ENCODE peak calls at places on chromosomes 7 and 10, in nine cellular contexts. One of them, this sample, is unnamed.

GRCh38 chr10:71081229-71081560 is 131.2 kb upstream of the UNC5B start:
- DNase-seq in body of pancreas: no peak
- DNase-seq in GM23338: no peak
- DNase-seq in vagina: peak; percentile 49
- DNase-seq in upper lobe of right lung: no peak
- DNase-seq in AG04450: no peak
- DNase-seq in psoas muscle: no peak
- DNase-seq in lower leg skin: peak; percentile 53
- DNase-seq in astrocyte: no peak
- DNase-seq in this sample: no peak

GRCh38 chr10:128180843-128181242 is 54.6 kb upstream of the MKI67 start:
- DNase-seq in vagina: no peak
- DNase-seq in body of pancreas: no peak
- DNase-seq in astrocyte: no peak
- DNase-seq in GM23338: no peak
- DNase-seq in upper lobe of right lung: no peak
- DNase-seq in psoas muscle: no peak
- DNase-seq in AG04450: no peak
- DNase-seq in lower leg skin: peak; percentile 26
- DNase-seq in this sample: no peak

GRCh38 chr7:72038022-72038732 is 374.0 kb downstream of the CALN1 start:
- DNase-seq in astrocyte: no peak
- DNase-seq in vagina: no peak
- DNase-seq in upper lobe of right lung: no peak
- DNase-seq in psoas muscle: no peak
- DNase-seq in GM23338: no peak
- DNase-seq in body of pancreas: no peak
- DNase-seq in AG04450: no peak
- DNase-seq in lower leg skin: peak; percentile 36
- DNase-seq in this sample: no peak

GRCh38 chr7:47669178-47669878 is 87.4 kb upstream of the TNS3 start:
- DNase-seq in psoas muscle: peak; percentile 84
- DNase-seq in astrocyte: peak; percentile 96
- DNase-seq in body of pancreas: peak; percentile 86
- DNase-seq in vagina: no peak
- DNase-seq in upper lobe of right lung: peak; percentile 82
- DNase-seq in AG04450: peak; percentile 75
- DNase-seq in GM23338: no peak
- DNase-seq in lower leg skin: peak; percentile 95
- DNase-seq in this sample: peak; percentile 95

GRCh38 chr10:24513155-24513554 is 210.5 kb downstream of the ARHGAP21 start:
- DNase-seq in vagina: no peak
- DNase-seq in GM23338: peak; percentile 73
- DNase-seq in body of pancreas: no peak
- DNase-seq in psoas muscle: no peak
- DNase-seq in lower leg skin: no peak
- DNase-seq in astrocyte: peak; percentile 13
- DNase-seq in upper lobe of right lung: no peak
- DNase-seq in AG04450: no peak
- DNase-seq in this sample: peak; percentile 15

GRCh38 chr10:84097787-84098353 is 41.4 kb upstream of the GHITM start:
- DNase-seq in body of pancreas: no peak
- DNase-seq in vagina: no peak
- DNase-seq in GM23338: peak; percentile 51
- DNase-seq in lower leg skin: no peak
- DNase-seq in astrocyte: no peak
- DNase-seq in AG04450: no peak
- DNase-seq in psoas muscle: no peak
- DNase-seq in upper lobe of right lung: no peak
- DNase-seq in this sample: no peak

GRCh38 chr7:11328309-11328708 is 354.6 kb downstream of the PHF14 start:
- DNase-seq in astrocyte: peak; percentile 38
- DNase-seq in AG04450: no peak
- DNase-seq in GM23338: peak; percentile 20
- DNase-seq in body of pancreas: no peak
- DNase-seq in psoas muscle: no peak
- DNase-seq in lower leg skin: no peak
- DNase-seq in vagina: no peak
- DNase-seq in upper lobe of right lung: no peak
- DNase-seq in this sample: peak; percentile 58

GRCh38 chr7:110677405-110677804 is 413.5 kb upstream of the LRRN3 start:
- DNase-seq in psoas muscle: no peak
- DNase-seq in upper lobe of right lung: no peak
- DNase-seq in AG04450: no peak
- DNase-seq in GM23338: no peak
- DNase-seq in vagina: no peak
- DNase-seq in lower leg skin: no peak
- DNase-seq in astrocyte: no peak
- DNase-seq in body of pancreas: no peak
- DNase-seq in this sample: no peak

GRCh38 chr10:98265403-98266378 is 2.3 kb downstream of the LOXL4 start:
- DNase-seq in GM23338: no peak
- DNase-seq in AG04450: no peak
- DNase-seq in body of pancreas: no peak
- DNase-seq in upper lobe of right lung: no peak
- DNase-seq in vagina: peak; percentile 79
- DNase-seq in psoas muscle: no peak
- DNase-seq in astrocyte: no peak
- DNase-seq in lower leg skin: peak; percentile 81
- DNase-seq in this sample: no peak

GRCh38 chr10:98267894-98268693 is at the start of gene LOXL4:
- DNase-seq in upper lobe of right lung: no peak
- DNase-seq in lower leg skin: peak; percentile 88
- DNase-seq in psoas muscle: peak; percentile 63
- DNase-seq in astrocyte: no peak
- DNase-seq in body of pancreas: peak; percentile 45
- DNase-seq in AG04450: no peak
- DNase-seq in vagina: no peak
- DNase-seq in GM23338: peak; percentile 45
- DNase-seq in this sample: no peak

GRCh38 chr10:98266647-98267046 is 1.3 kb downstream of the LOXL4 start:
- DNase-seq in lower leg skin: peak; percentile 79
- DNase-seq in vagina: no peak
- DNase-seq in body of pancreas: no peak
- DNase-seq in GM23338: no peak
- DNase-seq in AG04450: no peak
- DNase-seq in psoas muscle: no peak
- DNase-seq in upper lobe of right lung: no peak
- DNase-seq in astrocyte: no peak
- DNase-seq in this sample: no peak

GRCh38 chr10:98268694-98269386 is 846 bp upstream of the LOXL4 start:
- DNase-seq in AG04450: no peak
- DNase-seq in upper lobe of right lung: no peak
- DNase-seq in vagina: no peak
- DNase-seq in astrocyte: no peak
- DNase-seq in GM23338: peak; percentile 47
- DNase-seq in lower leg skin: peak; percentile 74
- DNase-seq in psoas muscle: peak; percentile 42
- DNase-seq in body of pancreas: peak; percentile 58
- DNase-seq in this sample: no peak

GRCh38 chr10:98267069-98267893 is 713 bp downstream of the LOXL4 start:
- DNase-seq in AG04450: no peak
- DNase-seq in vagina: no peak
- DNase-seq in lower leg skin: peak; percentile 79
- DNase-seq in psoas muscle: no peak
- DNase-seq in upper lobe of right lung: no peak
- DNase-seq in astrocyte: no peak
- DNase-seq in body of pancreas: peak; percentile 35
- DNase-seq in GM23338: no peak
- DNase-seq in this sample: no peak
- H3K4me3 ChIP-seq in AG04450: peak overlapping the region; percentile 58
- H3K4me3 ChIP-seq in vagina: peak overlapping the region; percentile 56
- H3K4me3 ChIP-seq in lower leg skin: peak overlapping the region; percentile 22
- H3K4me3 ChIP-seq in psoas muscle: peak overlapping the region; percentile 71
- H3K4me3 ChIP-seq in upper lobe of right lung: peak overlapping the region; percentile 53
- H3K4me3 ChIP-seq in astrocyte: peak overlapping the region; percentile 30
- H3K4me3 ChIP-seq in body of pancreas: no peak overlapping the region
- H3K4me3 ChIP-seq in GM23338: peak overlapping the region; percentile 57
- H3K4me3 ChIP-seq in this sample: peak overlapping the region; percentile 46

DNA sequence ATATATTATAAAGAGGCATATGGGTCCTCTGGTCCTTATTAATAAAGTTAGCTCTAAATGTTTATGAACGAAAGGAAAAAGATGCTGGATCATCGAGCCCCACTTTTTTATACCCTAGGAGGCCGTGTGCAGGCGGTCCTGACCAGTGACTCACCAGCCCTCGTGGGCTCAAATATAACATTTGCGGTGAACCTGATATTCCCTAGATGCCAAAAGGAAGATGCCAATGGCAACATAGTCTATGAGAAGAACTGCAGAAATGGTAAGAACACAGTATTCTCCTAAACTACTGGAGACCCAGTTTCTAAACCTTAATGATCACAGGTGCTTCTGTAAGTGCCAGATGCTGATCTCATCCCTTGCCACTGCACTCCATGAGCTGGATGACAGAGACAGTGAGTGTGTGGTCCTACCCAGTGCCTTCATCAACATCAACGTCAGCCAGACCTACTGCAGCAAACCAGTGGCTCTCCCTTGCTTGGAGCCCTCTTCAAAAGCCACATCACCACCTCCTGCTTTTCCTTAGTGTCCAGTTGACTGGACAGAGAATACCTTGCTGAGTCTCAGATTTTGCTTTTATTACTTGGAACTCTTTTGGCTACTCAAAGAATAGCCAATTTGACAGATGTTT is 7.6 kb downstream of the GPNMB start:
- DNase-seq in body of pancreas: no peak
- DNase-seq in vagina: no peak
- DNase-seq in upper lobe of right lung: no peak
- DNase-seq in lower leg skin: no peak
- DNase-seq in AG04450: no peak
- DNase-seq in GM23338: no peak
- DNase-seq in psoas muscle: no peak
- DNase-seq in astrocyte: peak; percentile 57
- DNase-seq in this sample: peak; percentile 66
- H3K4me3 ChIP-seq in body of pancreas: no peak overlapping the region
- H3K4me3 ChIP-seq in vagina: no peak overlapping the region
- H3K4me3 ChIP-seq in upper lobe of right lung: no peak overlapping the region
- H3K4me3 ChIP-seq in lower leg skin: no peak overlapping the region
- H3K4me3 ChIP-seq in AG04450: no peak overlapping the region
- H3K4me3 ChIP-seq in GM23338: no peak overlapping the region
- H3K4me3 ChIP-seq in psoas muscle: no peak overlapping the region
- H3K4me3 ChIP-seq in astrocyte: no peak overlapping the region
- H3K4me3 ChIP-seq in this sample: no peak overlapping the region

GRCh38 chr7:98281757-98282652 is 519 bp downstream of the BRI3 start:
- DNase-seq in psoas muscle: peak; percentile 62
- DNase-seq in body of pancreas: peak; percentile 60
- DNase-seq in vagina: no peak
- DNase-seq in lower leg skin: peak; percentile 89
- DNase-seq in GM23338: peak; percentile 43
- DNase-seq in astrocyte: no peak
- DNase-seq in upper lobe of right lung: peak; percentile 81
- DNase-seq in AG04450: no peak
- DNase-seq in this sample: no peak

GRCh38 chr7:98284335-98285036 is 3.0 kb downstream of the BRI3 start:
- DNase-seq in body of pancreas: peak; percentile 90
- DNase-seq in astrocyte: peak; percentile 60
- DNase-seq in vagina: no peak
- DNase-seq in psoas muscle: peak; percentile 89
- DNase-seq in AG04450: no peak
- DNase-seq in lower leg skin: peak; percentile 96
- DNase-seq in upper lobe of right lung: peak; percentile 93
- DNase-seq in GM23338: no peak
- DNase-seq in this sample: peak; percentile 48

GRCh38 chr7:98283887-98284222 is 2.4 kb downstream of the BRI3 start:
- DNase-seq in AG04450: no peak
- DNase-seq in GM23338: no peak
- DNase-seq in psoas muscle: no peak
- DNase-seq in vagina: no peak
- DNase-seq in body of pancreas: no peak
- DNase-seq in upper lobe of right lung: peak; percentile 69
- DNase-seq in astrocyte: no peak
- DNase-seq in lower leg skin: no peak
- DNase-seq in this sample: no peak

GRCh38 chr7:98282727-98283126 is 1.2 kb downstream of the BRI3 start:
- DNase-seq in astrocyte: no peak
- DNase-seq in lower leg skin: no peak
- DNase-seq in upper lobe of right lung: no peak
- DNase-seq in AG04450: no peak
- DNase-seq in psoas muscle: no peak
- DNase-seq in GM23338: no peak
- DNase-seq in body of pancreas: no peak
- DNase-seq in vagina: no peak
- DNase-seq in this sample: no peak

DNA sequence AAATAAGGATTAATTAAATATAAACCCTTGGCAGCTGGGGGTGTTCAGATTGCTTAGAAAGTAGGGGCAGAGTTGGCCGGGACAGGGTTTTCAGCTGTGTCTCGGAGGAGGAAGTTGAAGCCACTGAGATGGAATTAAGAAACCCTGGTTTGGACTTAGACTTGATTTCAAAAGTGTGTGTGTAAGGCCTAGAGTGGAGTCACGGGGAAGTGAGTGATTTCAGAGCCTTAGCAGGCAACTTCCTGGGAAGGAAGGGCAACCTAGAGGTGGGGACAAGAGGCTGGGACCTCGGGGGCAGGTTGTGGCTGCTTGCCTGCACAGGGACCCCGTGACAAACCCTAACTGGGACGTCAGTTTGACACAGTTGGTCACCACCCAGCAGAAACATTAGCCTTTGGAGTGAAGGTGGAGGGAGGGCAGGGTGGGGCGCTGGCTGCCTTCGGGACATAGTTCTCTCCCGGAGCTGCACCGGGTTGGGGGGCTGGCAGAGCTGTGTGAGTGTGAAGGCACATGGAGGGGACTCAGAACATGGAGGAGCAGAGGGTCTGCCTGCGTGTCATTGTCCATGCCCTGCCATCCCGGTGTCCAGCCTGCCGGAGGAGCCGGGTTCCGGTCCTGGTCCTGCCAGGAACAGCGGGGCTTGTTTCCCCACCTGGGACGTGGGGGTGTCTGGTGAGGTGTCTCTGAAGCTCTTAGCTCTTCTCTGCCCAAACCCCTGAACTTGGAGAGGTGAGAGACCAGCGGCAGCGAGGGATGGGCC is 1.8 kb downstream of the BRI3 start:
- DNase-seq in GM23338: no peak
- DNase-seq in psoas muscle: peak; percentile 63
- DNase-seq in body of pancreas: peak; percentile 47
- DNase-seq in astrocyte: peak; percentile 51
- DNase-seq in AG04450: no peak
- DNase-seq in vagina: no peak
- DNase-seq in upper lobe of right lung: peak; percentile 87
- DNase-seq in lower leg skin: peak; percentile 93
- DNase-seq in this sample: peak; percentile 27
- H3K4me3 ChIP-seq in GM23338: peak overlapping the region; percentile 83
- H3K4me3 ChIP-seq in psoas muscle: peak overlapping the region; percentile 90
- H3K4me3 ChIP-seq in body of pancreas: peak overlapping the region; percentile 79
- H3K4me3 ChIP-seq in astrocyte: peak overlapping the region; percentile 84
- H3K4me3 ChIP-seq in AG04450: peak overlapping the region; percentile 90
- H3K4me3 ChIP-seq in vagina: peak overlapping the region; percentile 99
- H3K4me3 ChIP-seq in upper lobe of right lung: peak overlapping the region; percentile 88
- H3K4me3 ChIP-seq in lower leg skin: peak overlapping the region; percentile 77
- H3K4me3 ChIP-seq in this sample: peak overlapping the region; percentile 91

DNA sequence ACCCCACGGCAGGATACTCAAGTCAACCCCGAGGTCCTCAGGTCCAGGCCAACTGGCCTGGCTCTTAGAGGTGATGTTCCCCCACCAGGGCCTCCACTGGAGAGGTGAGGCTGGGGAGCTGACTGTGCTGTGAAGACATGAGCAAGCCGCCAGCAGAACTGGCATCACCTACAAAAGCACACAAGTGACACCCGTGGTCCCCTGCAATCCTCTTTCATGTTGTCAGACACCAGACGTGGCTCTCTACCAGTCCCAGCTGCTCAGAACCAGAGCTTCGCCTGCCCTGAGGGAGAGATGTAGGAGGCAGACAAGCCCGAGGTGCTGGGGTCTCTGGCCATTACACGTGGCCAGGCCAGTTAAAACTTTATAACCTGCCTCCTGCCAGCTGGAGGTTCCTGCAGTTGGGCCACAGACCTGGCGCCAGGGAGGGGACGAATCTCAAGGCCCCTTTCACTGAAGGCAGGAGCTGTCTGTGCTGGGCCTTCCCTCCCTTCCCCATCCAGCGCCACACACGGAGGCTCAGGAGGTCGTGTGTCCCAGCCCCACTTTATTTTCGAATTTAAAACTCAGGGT is 2.2 kb downstream of the COMTD1 start:
- DNase-seq in GM23338: no peak
- DNase-seq in body of pancreas: no peak
- DNase-seq in astrocyte: no peak
- DNase-seq in upper lobe of right lung: no peak
- DNase-seq in psoas muscle: no peak
- DNase-seq in AG04450: no peak
- DNase-seq in vagina: no peak
- DNase-seq in lower leg skin: peak; percentile 88
- DNase-seq in this sample: no peak
- H3K4me3 ChIP-seq in GM23338: peak overlapping the region; percentile 78
- H3K4me3 ChIP-seq in body of pancreas: no peak overlapping the region
- H3K4me3 ChIP-seq in astrocyte: no peak overlapping the region
- H3K4me3 ChIP-seq in upper lobe of right lung: peak overlapping the region; percentile 94
- H3K4me3 ChIP-seq in psoas muscle: peak overlapping the region; percentile 89
- H3K4me3 ChIP-seq in AG04450: no peak overlapping the region
- H3K4me3 ChIP-seq in vagina: peak overlapping the region; percentile 96
- H3K4me3 ChIP-seq in lower leg skin: no peak overlapping the region
- H3K4me3 ChIP-seq in this sample: no peak overlapping the region

This sample was measured in brain microvascular endothelial cell.